ENCODE peak calls at places on chromosomes 6 and 20, in eight cellular contexts. W is IMR-90, C is ovary, V is GM23248, R is heart left ventricle, N is trophoblast cell, O is AG04450, Z is AG09309. H is an unnamed sample.

GRCh38 chr6:13485303-13485702 is 2.1 kb downstream of the GFOD1 start:
- DNase-seq in W (no peak), C (no peak), V (no peak), R (no peak), N (no peak), O (no peak), Z (no peak), H (no peak)

GRCh38 chr20:8532169-8532568 is 400.1 kb downstream of the PLCB1 start:
- DNase-seq in W (no peak), C (no peak), V (no peak), R (no peak), N (no peak), O (no peak), Z (no peak), H (no peak)

GRCh38 chr20:64152906-64153305 is 11.3 kb upstream of the MYT1 start:
- DNase-seq in W (no peak), C (no peak), V (no peak), R (no peak), N (no peak), O (no peak), Z (no peak), H (peak)

GRCh38 chr6:166253277-166254229 is 54.6 kb downstream of the PRR18 start:
- DNase-seq in W (no peak), C (no peak), V (peak), R (no peak), N (no peak), O (no peak), Z (no peak), H (peak)

GRCh38 chr6:44001318-44001868 is 125.9 kb downstream of the MRPL14 start:
- DNase-seq in W (no peak), C (no peak), V (peak), R (peak), N (no peak), O (no peak), Z (no peak), H (peak)

GRCh38 chr6:29956518-29956917 is 14.2 kb downstream of the HLA-A start:
- DNase-seq in W (no peak), C (no peak), V (no peak), R (no peak), N (no peak), O (no peak), Z (no peak), H (no peak)

GRCh38 chr6:53250761-53251672 is 97.7 kb downstream of the ELOVL5 start:
- DNase-seq in W (peak), C (no peak), V (peak), R (no peak), N (peak), O (no peak), Z (peak), H (no peak)

GRCh38 chr20:51429696-51430095 is 112.8 kb downstream of the NFATC2 start:
- DNase-seq in W (no peak), C (no peak), V (no peak), R (no peak), N (no peak), O (no peak), Z (no peak), H (no peak)

GRCh38 chr6:112037783-112038216 is 16.1 kb upstream of the CCN6 start:
- DNase-seq in W (peak), C (no peak), V (peak), R (peak), N (peak), O (peak), Z (peak), H (peak)

GRCh38 chr20:6164421-6165341 is 41.9 kb upstream of the FERMT1 start:
- DNase-seq in W (no peak), C (no peak), V (peak), R (peak), N (no peak), O (no peak), Z (no peak), H (no peak)

GRCh38 chr6:143176090-143177021 is 115.7 kb downstream of the AIG1 start:
- DNase-seq in W (peak), C (no peak), V (peak), R (no peak), N (peak), O (peak), Z (peak), H (no peak)

GRCh38 chr6:14023855-14024254 is 93.7 kb upstream of the CD83 start:
- DNase-seq in W (no peak), C (no peak), V (no peak), R (no peak), N (no peak), O (no peak), Z (no peak), H (no peak)

GRCh38 chr6:153941768-153942167 is 97.3 kb upstream of the OPRM1 start:
- DNase-seq in W (no peak), C (no peak), V (no peak), R (no peak), N (no peak), O (no peak), Z (no peak), H (no peak)

GRCh38 chr6:134686071-134686470 is 263.8 kb downstream of the ALDH8A1 start:
- DNase-seq in W (peak), C (no peak), V (peak), R (no peak), N (no peak), O (no peak), Z (peak), H (no peak)

GRCh38 chr6:146543211-146543939 is at the start of gene RAB32:
- DNase-seq in W (peak), C (peak), V (peak), R (peak), N (peak), O (peak), Z (peak), H (peak)

GRCh38 chr6:38443341-38443740 is 196.4 kb downstream of the BTBD9 start:
- DNase-seq in W (no peak), C (no peak), V (no peak), R (no peak), N (no peak), O (no peak), Z (no peak), H (no peak)

GRCh38 chr6:150202404-150202803 is 59.6 kb downstream of the PPP1R14C start:
- DNase-seq in W (no peak), C (no peak), V (peak), R (no peak), N (no peak), O (no peak), Z (no peak), H (no peak)

GRCh38 chr6:25085761-25086160 is 150.0 kb upstream of the RIPOR2 start:
- DNase-seq in W (no peak), C (no peak), V (no peak), R (peak), N (no peak), O (no peak), Z (no peak), H (no peak)

GRCh38 chr6:141682391-141682790 is 450.3 kb upstream of the GJE1 start:
- DNase-seq in W (no peak), C (no peak), V (peak), R (no peak), N (no peak), O (no peak), Z (no peak), H (no peak)

GRCh38 chr20:41137412-41138216 is at the start of gene PLCG1:
- DNase-seq in W (peak), C (peak), V (peak), R (peak), N (peak), O (no peak), Z (no peak), H (peak)

GRCh38 chr20:38601216-38602184 is at the start of gene ARHGAP40:
- DNase-seq in W (no peak), C (no peak), V (peak), R (no peak), N (peak), O (no peak), Z (no peak), H (no peak)

GRCh38 chr20:47353697-47354387 is 2.7 kb downstream of the ZMYND8 start:
- DNase-seq in W (no peak), C (no peak), V (peak), R (no peak), N (no peak), O (no peak), Z (no peak), H (no peak)

GRCh38 chr20:577167-577791 is 32.8 kb downstream of the TCF15 start:
- DNase-seq in W (peak), C (no peak), V (peak), R (no peak), N (no peak), O (no peak), Z (no peak), H (no peak)

GRCh38 chr6:18186033-18186432 is 30.8 kb downstream of the KDM1B start:
- DNase-seq in W (no peak), C (no peak), V (no peak), R (no peak), N (no peak), O (no peak), Z (no peak), H (no peak)

GRCh38 chr20:58408603-58409246 is 19.7 kb downstream of the VAPB start:
- DNase-seq in W (no peak), C (no peak), V (no peak), R (no peak), N (no peak), O (no peak), Z (no peak), H (no peak)
- H3K4me3 ChIP-seq in W (no peak), C (no peak), V (no peak), R (no peak), N (no peak), O (no peak), Z (no peak), H (no peak)

DNA sequence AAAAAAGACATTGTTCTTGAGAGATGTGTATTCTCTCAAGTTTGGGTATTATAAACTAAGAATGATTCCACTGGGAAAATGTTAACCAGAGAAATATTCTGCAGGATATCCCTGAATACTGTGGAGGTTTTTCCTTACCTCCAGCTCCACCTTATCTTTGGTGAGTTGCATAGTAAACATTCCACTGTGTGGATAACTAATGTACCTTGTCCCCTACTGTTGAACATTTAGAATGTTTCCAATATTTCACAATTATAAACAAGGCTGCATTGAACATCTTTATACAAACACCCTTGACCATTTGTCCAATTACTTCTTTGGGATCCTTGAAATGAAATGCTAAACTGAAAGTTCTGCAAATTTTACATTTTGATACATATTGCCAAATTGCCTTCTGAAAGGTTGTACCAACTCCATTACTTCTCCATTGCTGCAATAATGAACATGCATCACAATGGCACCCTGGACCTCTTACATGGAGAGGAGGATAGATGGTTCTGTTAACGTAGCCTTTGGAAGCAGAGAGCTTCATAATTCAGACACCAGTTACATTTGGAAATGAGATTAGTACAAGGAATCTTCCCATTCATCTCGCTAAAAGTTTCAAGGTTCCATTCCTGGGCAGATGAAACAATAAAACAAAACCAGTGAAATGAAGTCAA is 35.0 kb upstream of the STK35 start:
- DNase-seq in W (no peak), C (no peak), V (no peak), R (no peak), N (no peak), O (no peak), Z (no peak), H (no peak)
- H3K4me3 ChIP-seq in W (no peak), C (no peak), V (no peak), R (no peak), N (no peak), O (no peak), Z (no peak), H (no peak)

GRCh38 chr6:89357390-89357789 is 4.9 kb upstream of the UBE2J1 start:
- DNase-seq in W (no peak), C (no peak), V (no peak), R (no peak), N (no peak), O (no peak), Z (no peak), H (no peak)
- H3K4me3 ChIP-seq in W (peak), C (peak), V (no peak), R (peak), N (no peak), O (no peak), Z (no peak), H (no peak)

DNA sequence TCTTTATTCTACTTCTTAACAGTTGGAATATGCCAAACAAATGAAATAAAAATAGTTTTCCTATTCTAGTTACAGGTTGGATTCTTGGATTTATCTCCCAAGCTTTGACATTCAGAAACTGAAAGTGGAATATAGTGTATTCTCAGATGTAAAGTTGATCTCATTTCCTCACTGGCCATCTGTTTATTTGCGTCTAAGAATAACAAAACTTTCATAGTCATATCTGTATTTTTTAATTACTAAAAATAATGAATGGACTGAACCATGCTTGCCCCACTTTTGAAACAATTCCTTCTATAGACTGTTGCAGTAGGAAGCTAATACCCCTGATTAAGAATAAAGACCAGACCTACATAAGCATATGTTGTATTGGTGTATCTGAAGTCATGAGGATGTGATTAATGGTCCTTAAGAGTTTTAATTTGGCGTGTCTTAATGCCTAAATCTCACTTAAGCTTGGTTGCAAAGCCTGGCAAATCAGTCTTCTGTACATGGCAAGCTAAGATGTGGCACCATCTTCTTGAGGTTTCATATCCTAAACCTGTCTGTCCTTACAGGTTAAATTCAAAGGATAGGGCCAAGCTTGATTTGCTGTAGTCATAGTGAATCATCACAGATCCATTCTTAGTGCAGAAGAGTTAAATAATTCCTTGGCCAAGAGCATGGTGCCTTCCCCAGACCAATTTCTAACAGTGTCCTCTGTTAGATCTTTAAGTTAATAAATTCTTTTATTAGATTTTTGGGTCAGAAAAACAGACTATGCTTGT is 58.9 kb downstream of the FOXO3 start:
- DNase-seq in W (peak), C (no peak), V (peak), R (no peak), N (no peak), O (no peak), Z (no peak), H (no peak)
- H3K4me3 ChIP-seq in W (no peak), C (no peak), V (no peak), R (no peak), N (no peak), O (no peak), Z (no peak), H (no peak)

GRCh38 chr6:34247481-34248197 is 1.2 kb downstream of the SMIM29 start:
- DNase-seq in W (no peak), C (no peak), V (peak), R (no peak), N (no peak), O (no peak), Z (no peak), H (peak)
- H3K4me3 ChIP-seq in W (no peak), C (no peak), V (peak), R (peak), N (no peak), O (peak), Z (peak), H (no peak)

GRCh38 chr6:131286469-131287040 is 151.3 kb downstream of the AKAP7 start:
- DNase-seq in W (no peak), C (no peak), V (no peak), R (no peak), N (no peak), O (no peak), Z (no peak), H (no peak)

GRCh38 chr6:131282417-131282816 is 147.2 kb downstream of the AKAP7 start:
- DNase-seq in W (no peak), C (no peak), V (no peak), R (no peak), N (no peak), O (no peak), Z (no peak), H (no peak)

GRCh38 chr6:131281471-131282270 is 146.4 kb downstream of the AKAP7 start:
- DNase-seq in W (peak), C (no peak), V (peak), R (peak), N (no peak), O (no peak), Z (no peak), H (no peak)
- H3K4me3 ChIP-seq in W (no peak), C (no peak), V (no peak), R (no peak), N (no peak), O (no peak), Z (no peak), H (no peak)

GRCh38 chr6:170298688-170299087 is 7.8 kb upstream of the DLL1 start:
- DNase-seq in W (no peak), C (no peak), V (no peak), R (no peak), N (no peak), O (no peak), Z (no peak), H (no peak)

GRCh38 chr6:170295519-170296422 is 4.9 kb upstream of the DLL1 start:
- DNase-seq in W (no peak), C (peak), V (peak), R (peak), N (no peak), O (no peak), Z (no peak), H (no peak)

GRCh38 chr6:170296423-170296745 is 5.5 kb upstream of the DLL1 start:
- DNase-seq in W (no peak), C (no peak), V (no peak), R (no peak), N (no peak), O (no peak), Z (no peak), H (no peak)

GRCh38 chr6:170297577-170298330 is 6.9 kb upstream of the DLL1 start:
- DNase-seq in W (no peak), C (no peak), V (no peak), R (no peak), N (no peak), O (no peak), Z (no peak), H (no peak)

DNA sequence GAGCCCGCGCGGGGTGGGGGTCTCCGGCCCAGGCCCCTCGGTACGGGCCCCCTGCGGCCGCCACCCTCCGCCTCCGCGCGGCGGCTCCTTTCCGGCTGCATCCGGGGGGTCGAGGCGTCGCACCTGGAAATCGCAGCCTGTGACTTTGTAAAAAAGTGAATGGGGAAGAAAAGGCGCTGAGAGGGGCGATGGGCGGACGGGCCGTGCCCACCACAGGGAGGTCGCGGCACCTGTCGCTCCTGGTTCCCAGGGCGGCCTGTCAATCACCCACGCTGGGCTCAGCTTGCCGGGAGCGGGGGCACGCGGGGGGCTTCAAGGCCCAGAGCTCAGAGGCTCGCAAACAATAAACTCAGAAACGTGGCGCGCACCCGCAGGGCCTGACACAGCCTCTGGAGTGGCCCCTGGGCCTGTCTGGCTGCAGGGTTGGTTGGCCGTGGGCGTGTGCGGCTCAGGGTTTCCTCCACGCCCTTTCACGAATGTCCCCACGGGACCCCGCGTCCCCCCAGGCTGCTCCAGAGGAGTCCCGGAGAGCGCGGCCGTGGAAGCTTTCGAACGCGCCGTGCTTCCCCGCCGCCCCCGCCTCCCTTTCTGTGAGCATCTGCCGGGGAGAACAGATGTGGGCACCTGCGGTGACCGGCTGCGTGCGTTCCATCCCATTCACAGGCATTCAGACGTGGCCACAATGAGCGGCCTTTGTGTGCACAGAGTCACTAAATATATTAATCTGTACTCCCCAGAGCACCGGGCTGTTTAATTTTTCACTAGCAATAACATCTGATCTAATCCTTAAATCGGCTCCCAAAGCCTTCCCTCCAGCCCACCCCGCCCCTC is 6.1 kb upstream of the DLL1 start:
- DNase-seq in W (no peak), C (peak), V (no peak), R (no peak), N (no peak), O (no peak), Z (no peak), H (no peak)
- H3K4me3 ChIP-seq in W (no peak), C (no peak), V (no peak), R (no peak), N (no peak), O (no peak), Z (no peak), H (no peak)